ENCODE peak calls at places on chromosome 12, in five cellular contexts. One of them, this sample, is unnamed.

GRCh38 chr12:110271015-110271414 is 10.0 kb upstream of the ATP2A2 start:
- DNase-seq in head of caudate nucleus: no peak
- DNase-seq in KBM-7: no peak
- DNase-seq in D341Med: no peak
- DNase-seq in NCI-H345: no peak
- DNase-seq in this sample: no peak

GRCh38 chr12:126247936-126248335 is 1182.7 kb downstream of the AACS start:
- DNase-seq in head of caudate nucleus: no peak
- DNase-seq in KBM-7: no peak
- DNase-seq in D341Med: no peak
- DNase-seq in NCI-H345: no peak
- DNase-seq in this sample: no peak

GRCh38 chr12:32290411-32290810 is 108.9 kb upstream of the FGD4 start:
- DNase-seq in head of caudate nucleus: no peak
- DNase-seq in KBM-7: no peak
- DNase-seq in D341Med: no peak
- DNase-seq in NCI-H345: no peak
- DNase-seq in this sample: no peak

GRCh38 chr12:124862768-124863408 is 776 bp downstream of the SCARB1 start:
- DNase-seq in head of caudate nucleus: peak; percentile 61
- DNase-seq in KBM-7: peak; percentile 41
- DNase-seq in D341Med: no peak
- DNase-seq in NCI-H345: peak; percentile 26
- DNase-seq in this sample: peak; percentile 58

GRCh38 chr12:31218203-31219025 is 107.5 kb downstream of the SINHCAF start:
- DNase-seq in head of caudate nucleus: no peak
- DNase-seq in KBM-7: no peak
- DNase-seq in D341Med: no peak
- DNase-seq in NCI-H345: no peak
- DNase-seq in this sample: no peak

GRCh38 chr12:76187177-76187576 is 102.7 kb upstream of the NAP1L1 start:
- DNase-seq in head of caudate nucleus: no peak
- DNase-seq in KBM-7: no peak
- DNase-seq in D341Med: no peak
- DNase-seq in NCI-H345: no peak
- DNase-seq in this sample: no peak

GRCh38 chr12:109436181-109436546 is 40.9 kb downstream of the KCTD10 start:
- DNase-seq in head of caudate nucleus: no peak
- DNase-seq in KBM-7: no peak
- DNase-seq in D341Med: no peak
- DNase-seq in NCI-H345: no peak
- DNase-seq in this sample: no peak

GRCh38 chr12:89179983-89180382 is 172.3 kb downstream of the DUSP6 start:
- DNase-seq in head of caudate nucleus: no peak
- DNase-seq in KBM-7: peak; percentile 74
- DNase-seq in D341Med: no peak
- DNase-seq in NCI-H345: peak; percentile 75
- DNase-seq in this sample: peak; percentile 10

GRCh38 chr12:2165021-2165420 is 112.2 kb downstream of the CACNA1C start:
- DNase-seq in head of caudate nucleus: no peak
- DNase-seq in KBM-7: no peak
- DNase-seq in D341Med: no peak
- DNase-seq in NCI-H345: no peak
- DNase-seq in this sample: no peak

GRCh38 chr12:80056845-80057244 is 42.5 kb upstream of the OTOGL start:
- DNase-seq in head of caudate nucleus: no peak
- DNase-seq in KBM-7: no peak
- DNase-seq in D341Med: no peak
- DNase-seq in NCI-H345: no peak
- DNase-seq in this sample: no peak

GRCh38 chr12:96472384-96472783 is 17.0 kb upstream of the CFAP54 start:
- DNase-seq in head of caudate nucleus: no peak
- DNase-seq in KBM-7: no peak
- DNase-seq in D341Med: no peak
- DNase-seq in NCI-H345: no peak
- DNase-seq in this sample: no peak

GRCh38 chr12:132152921-132153321 is 8.7 kb downstream of the NOC4L start:
- DNase-seq in head of caudate nucleus: no peak
- DNase-seq in KBM-7: no peak
- DNase-seq in D341Med: no peak
- DNase-seq in NCI-H345: no peak
- DNase-seq in this sample: peak; percentile 13

GRCh38 chr12:118694128-118694775 is 287.1 kb upstream of the SRRM4 start:
- DNase-seq in head of caudate nucleus: no peak
- DNase-seq in KBM-7: no peak
- DNase-seq in D341Med: no peak
- DNase-seq in NCI-H345: no peak
- DNase-seq in this sample: no peak

GRCh38 chr12:27505124-27505523 is 18.9 kb upstream of the PPFIBP1 start:
- DNase-seq in head of caudate nucleus: no peak
- DNase-seq in KBM-7: no peak
- DNase-seq in D341Med: no peak
- DNase-seq in NCI-H345: no peak
- DNase-seq in this sample: no peak

GRCh38 chr12:52221912-52222457 is 11.1 kb upstream of the KRT7 start:
- DNase-seq in head of caudate nucleus: peak; percentile 61
- DNase-seq in KBM-7: peak; percentile 75
- DNase-seq in D341Med: peak; percentile 66
- DNase-seq in NCI-H345: peak; percentile 39
- DNase-seq in this sample: peak; percentile 74

GRCh38 chr12:101051901-101052550 is 158.0 kb downstream of the SLC5A8 start:
- DNase-seq in head of caudate nucleus: no peak
- DNase-seq in KBM-7: no peak
- DNase-seq in D341Med: no peak
- DNase-seq in NCI-H345: no peak
- DNase-seq in this sample: no peak

GRCh38 chr12:76346798-76347420 is 1.3 kb downstream of the BBS10 start:
- DNase-seq in head of caudate nucleus: peak; percentile 37
- DNase-seq in KBM-7: peak; percentile 63
- DNase-seq in D341Med: no peak
- DNase-seq in NCI-H345: peak; percentile 26
- DNase-seq in this sample: no peak

GRCh38 chr12:92926549-92926948 is 2.5 kb downstream of the EEA1 start:
- DNase-seq in head of caudate nucleus: no peak
- DNase-seq in KBM-7: no peak
- DNase-seq in D341Med: no peak
- DNase-seq in NCI-H345: no peak
- DNase-seq in this sample: no peak

GRCh38 chr12:117685115-117685926 is 283.5 kb downstream of the KSR2 start:
- DNase-seq in head of caudate nucleus: no peak
- DNase-seq in KBM-7: peak; percentile 47
- DNase-seq in D341Med: no peak
- DNase-seq in NCI-H345: no peak
- DNase-seq in this sample: peak; percentile 83

GRCh38 chr12:26823391-26823790 is 9.6 kb downstream of the ITPR2 start:
- DNase-seq in head of caudate nucleus: no peak
- DNase-seq in KBM-7: no peak
- DNase-seq in D341Med: no peak
- DNase-seq in NCI-H345: no peak
- DNase-seq in this sample: no peak

GRCh38 chr12:107478881-107479280 is 206.7 kb upstream of the PWP1 start:
- DNase-seq in head of caudate nucleus: no peak
- DNase-seq in KBM-7: no peak
- DNase-seq in D341Med: no peak
- DNase-seq in NCI-H345: no peak
- DNase-seq in this sample: no peak

GRCh38 chr12:128795530-128796361 is 28.0 kb downstream of the SLC15A4 start:
- DNase-seq in head of caudate nucleus: no peak
- DNase-seq in KBM-7: no peak
- DNase-seq in D341Med: no peak
- DNase-seq in NCI-H345: no peak
- DNase-seq in this sample: no peak

This sample was measured in BE2C.